ENCODE peak calls at places on chromosomes 2 and 18, in five cellular contexts. J, C, U, R and F are unnamed samples.

GRCh38 chr2:241272298-241272721 is 43.2 kb downstream of the HDLBP start:
- DNase-seq in J (no peak), C (no peak), U (no peak), R (peak), F (no peak)

GRCh38 chr2:54438271-54438670 is 17.9 kb upstream of the SPTBN1 start:
- DNase-seq in J (no peak), C (no peak), U (no peak), R (no peak), F (no peak)

GRCh38 chr2:143259368-143259958 is 130.2 kb downstream of the ARHGAP15 start:
- DNase-seq in J (peak), C (peak), U (peak), R (peak), F (peak)

GRCh38 chr18:59488899-59489298 is 129.8 kb upstream of the LMAN1 start:
- DNase-seq in J (no peak), C (no peak), U (no peak), R (no peak), F (no peak)

GRCh38 chr2:30136729-30137444 is 9.9 kb upstream of the YPEL5 start:
- DNase-seq in J (no peak), C (no peak), U (no peak), R (no peak), F (no peak)

GRCh38 chr18:44909191-44909719 is 228.6 kb downstream of the SETBP1 start:
- DNase-seq in J (peak), C (no peak), U (no peak), R (no peak), F (no peak)

GRCh38 chr2:240400319-240401161 is 34.9 kb upstream of the GPC1 start:
- DNase-seq in J (no peak), C (no peak), U (no peak), R (no peak), F (no peak)

GRCh38 chr18:79477711-79478483 is 82.2 kb downstream of the NFATC1 start:
- DNase-seq in J (no peak), C (no peak), U (no peak), R (no peak), F (no peak)

GRCh38 chr2:80217446-80217845 is 87.1 kb downstream of the LRRTM1 start:
- DNase-seq in J (no peak), C (no peak), U (no peak), R (no peak), F (no peak)

GRCh38 chr2:26526589-26526988 is 48.7 kb upstream of the OTOF start:
- DNase-seq in J (no peak), C (no peak), U (no peak), R (no peak), F (no peak)

GRCh38 chr2:88818381-88818780 is 126.9 kb downstream of the RPIA start:
- DNase-seq in J (no peak), C (no peak), U (no peak), R (no peak), F (no peak)

GRCh38 chr2:88059979-88060906 is 4.7 kb upstream of the KRCC1 start:
- DNase-seq in J (no peak), C (peak), U (peak), R (peak), F (no peak)

GRCh38 chr2:11872247-11872947 is 126.0 kb downstream of the LPIN1 start:
- DNase-seq in J (peak), C (no peak), U (no peak), R (no peak), F (no peak)

GRCh38 chr2:188869560-188869959 is 104.6 kb upstream of the COL3A1 start:
- DNase-seq in J (no peak), C (no peak), U (no peak), R (no peak), F (no peak)

GRCh38 chr2:14633031-14633430 is 514 bp downstream of the LRATD1 start:
- DNase-seq in J (no peak), C (no peak), U (no peak), R (no peak), F (no peak)

GRCh38 chr2:126795661-126796060 is 103.0 kb upstream of the TEX51 start:
- DNase-seq in J (no peak), C (no peak), U (no peak), R (no peak), F (no peak)

GRCh38 chr2:151973901-151974199 is 125.0 kb downstream of the CACNB4 start:
- DNase-seq in J (no peak), C (peak), U (no peak), R (no peak), F (peak)

GRCh38 chr2:208983476-208983875 is 440.4 kb upstream of the MAP2 start:
- DNase-seq in J (no peak), C (no peak), U (no peak), R (no peak), F (no peak)

GRCh38 chr2:2673406-2673805 is 342.3 kb upstream of the MYT1L start:
- DNase-seq in J (no peak), C (no peak), U (no peak), R (no peak), F (no peak)

GRCh38 chr2:191018663-191019119 is 4.7 kb upstream of the STAT1 start:
- DNase-seq in J (no peak), C (no peak), U (no peak), R (no peak), F (no peak)

GRCh38 chr2:145197944-145198343 is 678.0 kb upstream of the ZEB2 start:
- DNase-seq in J (no peak), C (no peak), U (no peak), R (no peak), F (no peak)

GRCh38 chr2:218432676-218433365 is 13.9 kb downstream of the VIL1 start:
- DNase-seq in J (no peak), C (no peak), U (no peak), R (no peak), F (no peak)

GRCh38 chr2:29014811-29015414 is 33.8 kb downstream of the TOGARAM2 start:
- DNase-seq in J (no peak), C (no peak), U (no peak), R (peak), F (no peak)

GRCh38 chr2:217666338-217666737 is 336.5 kb downstream of the TNS1 start:
- DNase-seq in J (no peak), C (no peak), U (no peak), R (no peak), F (no peak)

GRCh38 chr2:72496479-72496878 is 329.4 kb downstream of the EXOC6B start:
- DNase-seq in J (no peak), C (no peak), U (no peak), R (no peak), F (no peak)

GRCh38 chr2:180622122-180622918 is 358.1 kb upstream of the UBE2E3 start:
- DNase-seq in J (no peak), C (no peak), U (no peak), R (no peak), F (no peak)

GRCh38 chr2:19543271-19544019 is 185.0 kb upstream of the OSR1 start:
- DNase-seq in J (no peak), C (no peak), U (no peak), R (no peak), F (no peak)

GRCh38 chr18:3669376-3669775 is 219.4 kb downstream of the TGIF1 start:
- DNase-seq in J (no peak), C (no peak), U (no peak), R (no peak), F (no peak)

GRCh38 chr2:171516793-171517192 is 5.5 kb upstream of the CYBRD1 start:
- DNase-seq in J (no peak), C (no peak), U (no peak), R (no peak), F (no peak)

GRCh38 chr18:25832008-25832604 is 258.3 kb downstream of the SS18 start:
- DNase-seq in J (no peak), C (peak), U (peak), R (peak), F (peak)

GRCh38 chr2:139366659-139367058 is 586.5 kb upstream of the NXPH2 start:
- DNase-seq in J (no peak), C (no peak), U (no peak), R (no peak), F (no peak)

GRCh38 chr2:205425069-205425468 is 257.2 kb upstream of the NRP2 start:
- DNase-seq in J (no peak), C (no peak), U (no peak), R (no peak), F (no peak)

GRCh38 chr2:208134928-208135586 is 5.4 kb upstream of the CRYGC start:
- DNase-seq in J (no peak), C (peak), U (no peak), R (peak), F (no peak)

GRCh38 chr2:100104718-100105677 is 37.4 kb downstream of the AFF3 start:
- DNase-seq in J (no peak), C (no peak), U (peak), R (no peak), F (peak)

GRCh38 chr2:233928594-233929351 is 11.6 kb downstream of the TRPM8 start:
- DNase-seq in J (no peak), C (peak), U (peak), R (no peak), F (no peak)

GRCh38 chr2:128473175-128474013 is 154.7 kb upstream of the HS6ST1 start:
- DNase-seq in J (peak), C (no peak), U (no peak), R (peak), F (peak)

DNA sequence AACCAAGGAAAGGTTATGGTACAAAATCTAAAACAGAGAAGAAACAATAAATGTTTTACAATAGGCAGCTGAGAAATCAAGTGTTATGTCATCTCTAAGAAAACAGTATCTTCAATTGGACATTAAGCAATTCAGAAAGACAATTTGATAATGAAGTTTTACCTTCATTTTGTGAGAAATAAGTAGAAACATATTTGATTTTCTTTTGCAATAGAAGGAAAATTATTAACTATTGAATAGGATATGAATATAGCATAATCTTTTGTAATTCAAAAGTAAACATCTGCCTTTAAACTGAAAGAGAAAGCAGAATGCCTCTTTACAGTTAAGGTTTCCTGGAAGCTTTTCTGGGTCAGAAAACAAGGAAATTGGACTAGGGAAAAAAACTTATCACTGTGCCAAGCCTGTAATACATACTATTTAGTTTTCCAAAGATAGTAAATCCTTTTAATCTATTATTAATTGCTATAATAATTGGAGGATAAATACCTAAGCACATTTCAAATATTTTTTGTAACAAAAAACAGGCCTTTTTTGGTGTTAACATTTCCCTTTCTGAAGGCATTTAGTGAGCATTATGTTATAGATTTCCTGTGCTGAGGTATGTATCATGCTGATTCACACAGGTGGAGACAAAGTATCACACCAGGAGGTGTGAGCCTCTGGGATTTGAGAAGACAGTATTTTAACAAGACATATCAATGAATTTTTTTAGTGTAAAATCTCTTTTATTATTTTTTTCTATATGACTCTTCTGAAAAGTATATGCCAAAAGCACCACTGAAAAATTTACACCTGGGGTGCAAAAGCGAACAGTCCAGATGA is 947.0 kb upstream of the CDH2 start:
- DNase-seq in J (no peak), C (no peak), U (no peak), R (no peak), F (no peak)
- TF ChIP-seq GABPA in J (no peak), C (no peak), U (no peak), R (no peak), F (no peak)

GRCh38 chr18:57805117-57805516 is 2.0 kb upstream of the ATP8B1 start:
- DNase-seq in J (no peak), C (no peak), U (no peak), R (no peak), F (no peak)

GRCh38 chr18:57801379-57802165 is 1.5 kb downstream of the ATP8B1 start:
- DNase-seq in J (no peak), C (no peak), U (no peak), R (no peak), F (no peak)

GRCh38 chr18:57802166-57802868 is 798 bp downstream of the ATP8B1 start:
- DNase-seq in J (no peak), C (no peak), U (no peak), R (no peak), F (peak)

GRCh38 chr18:57802869-57803118 is 321 bp downstream of the ATP8B1 start:
- DNase-seq in J (no peak), C (no peak), U (no peak), R (no peak), F (no peak)

DNA sequence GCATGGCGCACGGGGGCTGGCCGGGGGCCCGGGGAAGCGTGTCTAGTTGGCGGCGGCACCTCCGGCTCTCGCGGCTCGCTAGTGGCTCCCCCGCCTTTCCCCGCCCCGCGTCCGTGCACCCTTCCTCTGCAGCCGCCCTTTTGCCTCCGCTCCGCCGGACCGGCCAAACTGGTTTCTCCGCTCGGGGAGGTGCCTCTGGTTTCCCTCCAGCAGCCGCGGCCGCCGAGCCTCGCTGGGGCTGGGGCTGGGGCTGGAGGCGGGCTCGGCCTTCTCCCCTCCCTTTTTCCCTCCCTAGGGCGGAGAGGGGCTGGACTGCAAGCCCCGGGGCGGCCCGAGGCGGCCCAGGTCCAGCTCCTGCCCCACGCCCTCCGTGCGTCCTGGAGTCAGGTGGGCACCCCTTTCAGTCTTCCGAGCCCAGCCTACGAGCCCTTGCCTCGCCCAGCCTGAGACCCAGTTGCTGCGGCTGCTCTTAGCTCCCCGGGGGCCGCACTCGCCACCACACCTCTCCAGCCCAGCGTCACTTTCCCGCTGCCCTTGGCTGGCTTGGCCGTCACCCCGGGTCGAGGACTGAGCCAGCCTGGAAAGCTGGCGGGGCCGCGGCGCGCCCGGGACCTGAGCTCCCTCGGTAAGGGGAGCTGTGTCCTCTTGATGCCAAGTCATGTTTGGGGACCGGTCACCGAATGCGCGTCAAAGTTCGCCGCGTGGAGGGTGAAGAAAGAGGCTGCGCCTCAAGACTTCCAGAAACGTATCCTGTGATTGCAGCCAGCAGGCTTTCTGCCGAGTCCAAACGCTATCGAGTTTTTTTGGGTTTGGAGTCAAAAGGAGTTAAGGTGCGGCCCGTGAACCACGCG is at the start of gene ATP8B1:
- DNase-seq in J (no peak), C (no peak), U (peak), R (no peak), F (peak)
- TF ChIP-seq GABPA in J (no peak), C (no peak), U (no peak), R (no peak), F (no peak)

GRCh38 chr18:11696451-11696850 is 7.4 kb downstream of the GNAL start:
- DNase-seq in J (no peak), C (no peak), U (no peak), R (no peak), F (no peak)

GRCh38 chr18:11689972-11690570 is 1.0 kb downstream of the GNAL start:
- DNase-seq in J (no peak), C (no peak), U (no peak), R (no peak), F (no peak)

GRCh38 chr18:11700876-11701275 is 11.8 kb downstream of the GNAL start:
- DNase-seq in J (no peak), C (no peak), U (no peak), R (no peak), F (no peak)

DNA sequence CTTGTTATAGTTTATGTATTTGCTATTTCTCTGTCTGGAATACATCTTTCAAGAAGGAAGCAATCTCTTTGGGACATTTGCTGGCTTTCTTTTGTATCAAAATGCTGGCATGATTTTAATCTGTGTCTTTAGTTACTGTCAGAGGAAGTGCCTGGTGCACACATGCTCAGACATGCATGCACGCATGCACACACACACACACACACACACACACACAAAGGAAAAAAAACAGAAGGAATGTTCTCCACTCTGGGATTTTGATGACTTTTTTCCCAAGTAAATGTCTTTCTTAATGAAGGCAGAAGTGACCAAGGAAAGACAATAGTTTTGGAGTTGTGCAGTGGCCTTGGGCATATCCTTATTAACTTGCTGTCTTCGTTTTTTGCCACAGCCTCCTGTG is 6.7 kb downstream of the GNAL start:
- DNase-seq in J (no peak), C (no peak), U (no peak), R (no peak), F (no peak)
- TF ChIP-seq GABPA in J (no peak), C (no peak), U (no peak), R (no peak), F (no peak)

DNA sequence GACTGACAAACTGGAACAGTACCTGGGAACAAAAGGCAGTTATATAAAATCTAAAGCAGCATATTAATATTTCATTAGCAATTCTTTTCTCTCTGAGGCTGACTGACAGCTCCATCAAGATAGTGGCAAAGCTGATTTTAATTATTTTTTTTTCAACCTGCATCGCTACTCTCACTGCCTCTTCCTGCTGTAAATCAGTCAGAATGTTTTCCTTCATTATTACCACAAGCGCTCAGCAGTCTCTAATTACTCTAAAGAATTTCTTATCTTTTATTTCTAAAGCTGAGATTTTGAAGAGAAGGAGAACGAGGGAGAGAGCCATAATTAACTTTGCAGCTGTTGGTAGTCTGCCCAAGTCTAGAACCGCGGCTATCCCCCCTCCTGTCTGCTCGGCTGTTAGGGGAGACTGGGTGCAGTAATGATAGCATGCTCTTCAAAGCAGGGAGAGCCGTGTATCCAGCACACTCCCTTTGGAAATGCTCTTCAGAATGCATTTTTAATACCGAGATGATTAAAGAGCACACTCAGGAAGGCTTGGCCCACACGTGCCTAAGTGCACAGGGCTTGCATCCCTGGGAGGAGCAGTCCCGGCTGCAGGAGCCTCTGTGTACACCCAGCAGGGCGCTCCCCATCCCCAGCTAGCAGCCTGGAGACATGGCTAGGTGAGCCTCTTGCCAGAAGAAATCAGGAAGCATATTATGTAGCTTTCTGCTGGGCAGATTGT is 555.4 kb downstream of the CMPK2 start:
- DNase-seq in J (no peak), C (no peak), U (no peak), R (no peak), F (no peak)
- TF ChIP-seq GABPA in J (no peak), C (no peak), U (no peak), R (no peak), F (no peak)